ENCODE peak calls at places on chromosomes 4 and X, in nine cellular contexts. One of them, this sample, is unnamed.

GRCh38 chr4:110586137-110586850 is 36.6 kb downstream of the PITX2 start:
- DNase-seq in breast epithelium: no peak
- DNase-seq in cardiac muscle cell: peak
- DNase-seq in astrocyte of the cerebellum: peak
- DNase-seq in psoas muscle: no peak
- DNase-seq in left ventricle myocardium inferior: no peak
- DNase-seq in keratinocyte: no peak
- DNase-seq in endothelial cell: no peak
- DNase-seq in pancreas: no peak
- DNase-seq in this sample: no peak

GRCh38 chrX:118513120-118513899 is 17.7 kb downstream of the DOCK11 start:
- DNase-seq in breast epithelium: no peak
- DNase-seq in cardiac muscle cell: peak
- DNase-seq in astrocyte of the cerebellum: no peak
- DNase-seq in psoas muscle: no peak
- DNase-seq in left ventricle myocardium inferior: no peak
- DNase-seq in keratinocyte: no peak
- DNase-seq in endothelial cell: no peak
- DNase-seq in pancreas: no peak
- DNase-seq in this sample: no peak

GRCh38 chr4:66430856-66431255 is 760.6 kb upstream of the EPHA5 start:
- DNase-seq in breast epithelium: no peak
- DNase-seq in cardiac muscle cell: peak
- DNase-seq in astrocyte of the cerebellum: no peak
- DNase-seq in psoas muscle: no peak
- DNase-seq in left ventricle myocardium inferior: no peak
- DNase-seq in keratinocyte: no peak
- DNase-seq in endothelial cell: no peak
- DNase-seq in pancreas: no peak
- DNase-seq in this sample: no peak

GRCh38 chrX:85836868-85837267 is 210.5 kb downstream of the CHM start:
- DNase-seq in breast epithelium: no peak
- DNase-seq in cardiac muscle cell: no peak
- DNase-seq in astrocyte of the cerebellum: peak
- DNase-seq in psoas muscle: no peak
- DNase-seq in left ventricle myocardium inferior: no peak
- DNase-seq in keratinocyte: no peak
- DNase-seq in endothelial cell: no peak
- DNase-seq in pancreas: no peak
- DNase-seq in this sample: no peak

GRCh38 chr4:99617374-99617773 is 40.3 kb downstream of the C4orf54 start:
- DNase-seq in breast epithelium: no peak
- DNase-seq in cardiac muscle cell: no peak
- DNase-seq in astrocyte of the cerebellum: no peak
- DNase-seq in psoas muscle: no peak
- DNase-seq in left ventricle myocardium inferior: no peak
- DNase-seq in keratinocyte: no peak
- DNase-seq in endothelial cell: no peak
- DNase-seq in pancreas: no peak
- DNase-seq in this sample: no peak

GRCh38 chr4:11073621-11074051 is 355.1 kb downstream of the HS3ST1 start:
- DNase-seq in breast epithelium: no peak
- DNase-seq in cardiac muscle cell: peak
- DNase-seq in astrocyte of the cerebellum: peak
- DNase-seq in psoas muscle: peak
- DNase-seq in left ventricle myocardium inferior: peak
- DNase-seq in keratinocyte: no peak
- DNase-seq in endothelial cell: no peak
- DNase-seq in pancreas: no peak
- DNase-seq in this sample: peak

GRCh38 chrX:9164535-9165425 is 130.9 kb upstream of the FAM9B start:
- DNase-seq in breast epithelium: no peak
- DNase-seq in cardiac muscle cell: peak
- DNase-seq in astrocyte of the cerebellum: no peak
- DNase-seq in psoas muscle: no peak
- DNase-seq in left ventricle myocardium inferior: no peak
- DNase-seq in keratinocyte: no peak
- DNase-seq in endothelial cell: no peak
- DNase-seq in pancreas: no peak
- DNase-seq in this sample: no peak

GRCh38 chr4:71232846-71233245 is 106.0 kb upstream of the SLC4A4 start:
- DNase-seq in breast epithelium: no peak
- DNase-seq in cardiac muscle cell: no peak
- DNase-seq in astrocyte of the cerebellum: no peak
- DNase-seq in psoas muscle: no peak
- DNase-seq in left ventricle myocardium inferior: no peak
- DNase-seq in keratinocyte: no peak
- DNase-seq in endothelial cell: no peak
- DNase-seq in pancreas: no peak
- DNase-seq in this sample: no peak

GRCh38 chr4:99473131-99473530 is 37.7 kb upstream of the C4orf17 start:
- DNase-seq in breast epithelium: no peak
- DNase-seq in cardiac muscle cell: no peak
- DNase-seq in astrocyte of the cerebellum: peak
- DNase-seq in psoas muscle: no peak
- DNase-seq in left ventricle myocardium inferior: no peak
- DNase-seq in keratinocyte: no peak
- DNase-seq in endothelial cell: no peak
- DNase-seq in pancreas: no peak
- DNase-seq in this sample: no peak

GRCh38 chr4:37538931-37539330 is 147.2 kb downstream of the RELL1 start:
- DNase-seq in breast epithelium: no peak
- DNase-seq in cardiac muscle cell: no peak
- DNase-seq in astrocyte of the cerebellum: no peak
- DNase-seq in psoas muscle: no peak
- DNase-seq in left ventricle myocardium inferior: no peak
- DNase-seq in keratinocyte: no peak
- DNase-seq in endothelial cell: no peak
- DNase-seq in pancreas: no peak
- DNase-seq in this sample: no peak

GRCh38 chr4:68489338-68489737 is 42.1 kb downstream of the TMPRSS11E start:
- DNase-seq in breast epithelium: no peak
- DNase-seq in cardiac muscle cell: no peak
- DNase-seq in astrocyte of the cerebellum: no peak
- DNase-seq in psoas muscle: no peak
- DNase-seq in left ventricle myocardium inferior: no peak
- DNase-seq in keratinocyte: no peak
- DNase-seq in endothelial cell: no peak
- DNase-seq in pancreas: no peak
- DNase-seq in this sample: no peak

GRCh38 chrX:111244238-111244750 is 26.0 kb downstream of the CAPN6 start:
- DNase-seq in breast epithelium: no peak
- DNase-seq in cardiac muscle cell: peak
- DNase-seq in astrocyte of the cerebellum: no peak
- DNase-seq in psoas muscle: no peak
- DNase-seq in left ventricle myocardium inferior: no peak
- DNase-seq in keratinocyte: no peak
- DNase-seq in endothelial cell: no peak
- DNase-seq in pancreas: no peak
- DNase-seq in this sample: no peak

GRCh38 chr4:126405369-126405982 is 1090.7 kb downstream of the FAT4 start:
- DNase-seq in breast epithelium: no peak
- DNase-seq in cardiac muscle cell: peak
- DNase-seq in astrocyte of the cerebellum: peak
- DNase-seq in psoas muscle: no peak
- DNase-seq in left ventricle myocardium inferior: no peak
- DNase-seq in keratinocyte: no peak
- DNase-seq in endothelial cell: no peak
- DNase-seq in pancreas: no peak
- DNase-seq in this sample: no peak

GRCh38 chrX:138745215-138745614 is 33.7 kb upstream of the FGF13 start:
- DNase-seq in breast epithelium: no peak
- DNase-seq in cardiac muscle cell: peak
- DNase-seq in astrocyte of the cerebellum: peak
- DNase-seq in psoas muscle: no peak
- DNase-seq in left ventricle myocardium inferior: no peak
- DNase-seq in keratinocyte: peak
- DNase-seq in endothelial cell: peak
- DNase-seq in pancreas: no peak
- DNase-seq in this sample: peak

GRCh38 chrX:50643525-50644137 is 170.4 kb downstream of the SHROOM4 start:
- DNase-seq in breast epithelium: no peak
- DNase-seq in cardiac muscle cell: peak
- DNase-seq in astrocyte of the cerebellum: no peak
- DNase-seq in psoas muscle: no peak
- DNase-seq in left ventricle myocardium inferior: peak
- DNase-seq in keratinocyte: no peak
- DNase-seq in endothelial cell: peak
- DNase-seq in pancreas: no peak
- DNase-seq in this sample: no peak

GRCh38 chr4:148065069-148065468 is 333.2 kb downstream of the ARHGAP10 start:
- DNase-seq in breast epithelium: no peak
- DNase-seq in cardiac muscle cell: peak
- DNase-seq in astrocyte of the cerebellum: no peak
- DNase-seq in psoas muscle: no peak
- DNase-seq in left ventricle myocardium inferior: no peak
- DNase-seq in keratinocyte: no peak
- DNase-seq in endothelial cell: no peak
- DNase-seq in pancreas: no peak
- DNase-seq in this sample: no peak

GRCh38 chrX:19555683-19556082 is 40.4 kb upstream of the MAP3K15 start:
- DNase-seq in breast epithelium: no peak
- DNase-seq in cardiac muscle cell: no peak
- DNase-seq in astrocyte of the cerebellum: no peak
- DNase-seq in psoas muscle: no peak
- DNase-seq in left ventricle myocardium inferior: no peak
- DNase-seq in keratinocyte: no peak
- DNase-seq in endothelial cell: no peak
- DNase-seq in pancreas: no peak
- DNase-seq in this sample: no peak

GRCh38 chrX:19554786-19555185 is 39.5 kb upstream of the MAP3K15 start:
- DNase-seq in breast epithelium: no peak
- DNase-seq in cardiac muscle cell: peak
- DNase-seq in astrocyte of the cerebellum: peak
- DNase-seq in psoas muscle: no peak
- DNase-seq in left ventricle myocardium inferior: no peak
- DNase-seq in keratinocyte: no peak
- DNase-seq in endothelial cell: no peak
- DNase-seq in pancreas: no peak
- DNase-seq in this sample: no peak

GRCh38 chrX:19556202-19556601 is 40.9 kb upstream of the MAP3K15 start:
- DNase-seq in breast epithelium: no peak
- DNase-seq in cardiac muscle cell: no peak
- DNase-seq in astrocyte of the cerebellum: no peak
- DNase-seq in psoas muscle: no peak
- DNase-seq in left ventricle myocardium inferior: no peak
- DNase-seq in keratinocyte: no peak
- DNase-seq in endothelial cell: no peak
- DNase-seq in pancreas: no peak
- DNase-seq in this sample: no peak

GRCh38 chrX:19552793-19553192 is 37.5 kb upstream of the MAP3K15 start:
- DNase-seq in breast epithelium: no peak
- DNase-seq in cardiac muscle cell: no peak
- DNase-seq in astrocyte of the cerebellum: no peak
- DNase-seq in psoas muscle: no peak
- DNase-seq in left ventricle myocardium inferior: no peak
- DNase-seq in keratinocyte: no peak
- DNase-seq in endothelial cell: no peak
- DNase-seq in pancreas: no peak
- DNase-seq in this sample: no peak

DNA sequence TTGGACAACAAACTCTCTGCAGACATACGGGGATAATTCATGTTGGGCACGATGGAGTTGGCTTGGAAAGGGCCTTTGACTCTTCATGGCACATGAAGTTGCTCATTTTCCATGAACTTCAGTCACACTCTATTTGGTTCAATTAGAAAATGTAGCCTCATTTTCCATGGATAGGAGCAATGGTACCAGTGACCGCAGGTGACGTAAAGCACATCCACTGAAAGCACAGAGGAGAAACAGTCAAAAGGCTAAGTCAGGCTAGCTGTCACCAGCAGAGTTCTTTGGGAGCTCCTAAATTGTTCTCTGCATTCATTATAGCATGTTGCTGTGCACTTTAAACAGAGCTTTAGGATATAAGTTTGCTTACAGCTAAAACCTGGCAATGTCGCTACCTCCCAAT is 39.9 kb upstream of the MAP3K15 start:
- DNase-seq in breast epithelium: no peak
- DNase-seq in cardiac muscle cell: no peak
- DNase-seq in astrocyte of the cerebellum: no peak
- DNase-seq in psoas muscle: no peak
- DNase-seq in left ventricle myocardium inferior: no peak
- DNase-seq in keratinocyte: no peak
- DNase-seq in endothelial cell: no peak
- DNase-seq in pancreas: no peak
- DNase-seq in this sample: no peak
- TF ChIP-seq CTCF in breast epithelium: no peak
- TF ChIP-seq CTCF in cardiac muscle cell: no peak
- TF ChIP-seq CTCF in astrocyte of the cerebellum: no peak
- TF ChIP-seq CTCF in psoas muscle: no peak
- TF ChIP-seq CTCF in left ventricle myocardium inferior: no peak
- TF ChIP-seq CTCF in keratinocyte: no peak
- TF ChIP-seq CTCF in endothelial cell: no peak
- TF ChIP-seq CTCF in pancreas: no peak
- TF ChIP-seq CTCF in this sample: no peak

GRCh38 chrX:57282568-57282967 is 3.9 kb upstream of the FAAH2 start:
- DNase-seq in breast epithelium: no peak
- DNase-seq in cardiac muscle cell: no peak
- DNase-seq in astrocyte of the cerebellum: no peak
- DNase-seq in psoas muscle: no peak
- DNase-seq in left ventricle myocardium inferior: no peak
- DNase-seq in keratinocyte: no peak
- DNase-seq in endothelial cell: no peak
- DNase-seq in pancreas: no peak
- DNase-seq in this sample: no peak
- TF ChIP-seq CTCF in breast epithelium: no peak
- TF ChIP-seq CTCF in cardiac muscle cell: no peak
- TF ChIP-seq CTCF in astrocyte of the cerebellum: no peak
- TF ChIP-seq CTCF in psoas muscle: no peak
- TF ChIP-seq CTCF in left ventricle myocardium inferior: no peak
- TF ChIP-seq CTCF in keratinocyte: no peak
- TF ChIP-seq CTCF in endothelial cell: no peak
- TF ChIP-seq CTCF in pancreas: no peak
- TF ChIP-seq CTCF in this sample: no peak

GRCh38 chr4:154542264-154542879 is 7.8 kb downstream of the PLRG1 start:
- DNase-seq in breast epithelium: no peak
- DNase-seq in cardiac muscle cell: no peak
- DNase-seq in astrocyte of the cerebellum: no peak
- DNase-seq in psoas muscle: no peak
- DNase-seq in left ventricle myocardium inferior: no peak
- DNase-seq in keratinocyte: no peak
- DNase-seq in endothelial cell: no peak
- DNase-seq in pancreas: no peak
- DNase-seq in this sample: no peak
- TF ChIP-seq CTCF in breast epithelium: no peak
- TF ChIP-seq CTCF in cardiac muscle cell: no peak
- TF ChIP-seq CTCF in astrocyte of the cerebellum: no peak
- TF ChIP-seq CTCF in psoas muscle: no peak
- TF ChIP-seq CTCF in left ventricle myocardium inferior: no peak
- TF ChIP-seq CTCF in keratinocyte: no peak
- TF ChIP-seq CTCF in endothelial cell: no peak
- TF ChIP-seq CTCF in pancreas: no peak
- TF ChIP-seq CTCF in this sample: no peak

DNA sequence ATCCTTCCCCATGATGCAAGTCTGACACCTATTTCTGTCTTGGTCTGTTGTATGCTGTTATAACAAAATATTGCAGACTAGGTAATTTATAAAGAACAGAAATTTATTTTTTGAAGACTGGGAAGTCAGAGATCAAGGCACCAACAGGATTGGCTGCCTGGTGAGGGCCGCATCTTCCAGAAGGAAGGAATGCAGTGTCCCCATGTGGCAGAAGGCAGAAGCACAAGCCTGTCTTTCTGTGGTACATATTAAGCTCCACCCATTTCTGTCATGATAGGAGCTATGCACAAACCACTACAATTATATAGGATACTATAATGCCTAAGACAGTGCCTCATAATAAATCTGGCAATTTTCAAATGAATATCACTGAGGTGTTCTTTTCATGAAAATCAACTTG is 502.3 kb upstream of the DIAPH2 start:
- DNase-seq in breast epithelium: no peak
- DNase-seq in cardiac muscle cell: peak
- DNase-seq in astrocyte of the cerebellum: no peak
- DNase-seq in psoas muscle: no peak
- DNase-seq in left ventricle myocardium inferior: no peak
- DNase-seq in keratinocyte: no peak
- DNase-seq in endothelial cell: peak
- DNase-seq in pancreas: no peak
- DNase-seq in this sample: no peak
- TF ChIP-seq CTCF in breast epithelium: no peak
- TF ChIP-seq CTCF in cardiac muscle cell: peak
- TF ChIP-seq CTCF in astrocyte of the cerebellum: peak
- TF ChIP-seq CTCF in psoas muscle: peak
- TF ChIP-seq CTCF in left ventricle myocardium inferior: peak
- TF ChIP-seq CTCF in keratinocyte: peak
- TF ChIP-seq CTCF in endothelial cell: peak
- TF ChIP-seq CTCF in pancreas: no peak
- TF ChIP-seq CTCF in this sample: no peak

This sample was measured in lower leg skin.